ENCODE peak calls at places on chromosomes 16 and 17, in five cellular contexts. A, F, G, C and U are unnamed samples.

GRCh38 chr17:27630607-27631408 is at the start of gene LGALS9:
- DNase-seq in A (no peak), F (peak; percentile 43), G (no peak), C (peak; percentile 44), U (no peak)

GRCh38 chr17:36463916-36464764 is 22.3 kb upstream of the ZNHIT3 start:
- DNase-seq in A (no peak), F (peak; percentile 52), G (peak; percentile 85), C (no peak), U (no peak)

GRCh38 chr17:8939496-8940334 is 25.8 kb downstream of the PIK3R5 start:
- DNase-seq in A (no peak), F (no peak), G (no peak), C (no peak), U (no peak)

GRCh38 chr16:15866451-15866850 is 9.6 kb upstream of the MYH11 start:
- DNase-seq in A (no peak), F (no peak), G (no peak), C (no peak), U (no peak)

GRCh38 chr16:71572497-71573116 is 4.3 kb downstream of the TAT start:
- DNase-seq in A (no peak), F (no peak), G (no peak), C (no peak), U (no peak)

GRCh38 chr16:30541502-30542329 is 7.1 kb upstream of the ZNF747 start:
- DNase-seq in A (no peak), F (no peak), G (peak; percentile 59), C (no peak), U (no peak)

GRCh38 chr16:740459-740763 is 386 bp downstream of the CIAO3 start:
- DNase-seq in A (no peak), F (no peak), G (no peak), C (no peak), U (no peak)

GRCh38 chr17:31433091-31433790 is 41.8 kb downstream of the RAB11FIP4 start:
- DNase-seq in A (no peak), F (no peak), G (no peak), C (peak; percentile 25), U (peak; percentile 36)

GRCh38 chr16:13453325-13453724 is 466.6 kb upstream of the ERCC4 start:
- DNase-seq in A (no peak), F (no peak), G (peak; percentile 11), C (no peak), U (no peak)

GRCh38 chr16:29790949-29791844 is 646 bp downstream of the KIF22 start:
- DNase-seq in A (no peak), F (no peak), G (no peak), C (no peak), U (no peak)

GRCh38 chr16:2842340-2843000 is 12.4 kb downstream of the ZG16B start:
- DNase-seq in A (no peak), F (peak; percentile 66), G (peak; percentile 14), C (peak; percentile 65), U (peak; percentile 43)

GRCh38 chr16:66487580-66488235 is 60.6 kb downstream of the BEAN1 start:
- DNase-seq in A (no peak), F (no peak), G (no peak), C (no peak), U (no peak)

GRCh38 chr17:4610162-4610561 is 25.8 kb downstream of the SMTNL2 start:
- DNase-seq in A (no peak), F (no peak), G (no peak), C (no peak), U (no peak)

GRCh38 chr16:85390511-85391174 is 222.5 kb upstream of the GSE1 start:
- DNase-seq in A (peak; percentile 95), F (peak; percentile 91), G (no peak), C (no peak), U (no peak)

GRCh38 chr17:10698116-10698818 is 873 bp downstream of the ADPRM start:
- DNase-seq in A (no peak), F (no peak), G (no peak), C (no peak), U (no peak)

GRCh38 chr16:67910162-67910561 is 17.1 kb downstream of the PSKH1 start:
- DNase-seq in A (no peak), F (no peak), G (no peak), C (no peak), U (no peak)

GRCh38 chr16:31108035-31108793 is at the start of gene BCKDK:
- DNase-seq in A (no peak), F (peak; percentile 85), G (peak; percentile 74), C (peak; percentile 33), U (no peak)

GRCh38 chr17:57898487-57899311 is 48.9 kb upstream of the MRPS23 start:
- DNase-seq in A (peak; percentile 80), F (peak; percentile 91), G (peak; percentile 93), C (no peak), U (no peak)

GRCh38 chr17:30101686-30102390 is 14.8 kb upstream of the NSRP1 start:
- DNase-seq in A (no peak), F (no peak), G (no peak), C (no peak), U (no peak)

GRCh38 chr17:835263-835662 is 53.1 kb downstream of the MRM3 start:
- DNase-seq in A (no peak), F (no peak), G (peak; percentile 35), C (no peak), U (no peak)

GRCh38 chr17:39679521-39680192 is 8.2 kb downstream of the PGAP3 start:
- DNase-seq in A (no peak), F (peak; percentile 73), G (no peak), C (peak; percentile 32), U (peak; percentile 21)

GRCh38 chr17:37844158-37844976 is 79.8 kb upstream of the TBC1D3K start:
- DNase-seq in A (no peak), F (peak; percentile 58), G (peak; percentile 53), C (peak; percentile 24), U (no peak)

GRCh38 chr17:63086483-63087185 is 120.6 kb downstream of the TANC2 start:
- DNase-seq in A (no peak), F (no peak), G (no peak), C (no peak), U (no peak)

GRCh38 chr16:30805370-30806169 is 18.6 kb upstream of the ZNF629 start:
- DNase-seq in A (peak; percentile 88), F (peak; percentile 91), G (peak; percentile 92), C (peak; percentile 39), U (peak; percentile 38)

GRCh38 chr16:27676807-27677206 is 126.9 kb downstream of the KATNIP start:
- DNase-seq in A (no peak), F (no peak), G (no peak), C (no peak), U (no peak)

GRCh38 chr16:7315813-7316212 is 16.8 kb upstream of the RBFOX1 start:
- DNase-seq in A (no peak), F (no peak), G (no peak), C (no peak), U (no peak)

GRCh38 chr17:1003972-1004768 is 7.2 kb downstream of the TIMM22 start:
- DNase-seq in A (no peak), F (no peak), G (no peak), C (no peak), U (no peak)

GRCh38 chr17:1004769-1005295 is 7.9 kb downstream of the TIMM22 start:
- DNase-seq in A (no peak), F (no peak), G (no peak), C (no peak), U (no peak)

DNA sequence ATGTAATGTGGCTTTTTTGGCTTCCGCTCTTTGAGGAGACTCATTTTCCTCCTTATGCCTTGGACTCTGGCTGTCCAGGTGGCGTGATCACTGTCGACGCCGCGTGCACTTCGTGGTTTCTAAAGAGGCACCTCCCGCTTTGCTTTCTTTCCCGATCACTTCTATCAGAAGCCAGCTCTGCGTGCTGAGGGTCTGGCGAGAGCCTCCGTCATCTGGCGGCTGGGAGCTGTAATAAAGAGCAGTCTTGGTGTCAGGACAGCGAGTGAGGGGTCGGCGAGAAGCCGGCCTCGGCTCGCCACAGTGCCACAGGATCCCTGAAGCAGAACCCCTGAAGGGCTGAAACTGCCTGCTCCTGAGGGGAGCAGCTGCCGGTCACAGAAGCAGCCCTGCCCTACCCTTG is 7.4 kb downstream of the ZNF750 start:
- DNase-seq in A (no peak), F (no peak), G (no peak), C (no peak), U (no peak)
- H3K4me3 ChIP-seq in A (peak overlapping the region; percentile 13), F (no peak overlapping the region), G (no peak overlapping the region), C (no peak overlapping the region), U (no peak overlapping the region)

DNA sequence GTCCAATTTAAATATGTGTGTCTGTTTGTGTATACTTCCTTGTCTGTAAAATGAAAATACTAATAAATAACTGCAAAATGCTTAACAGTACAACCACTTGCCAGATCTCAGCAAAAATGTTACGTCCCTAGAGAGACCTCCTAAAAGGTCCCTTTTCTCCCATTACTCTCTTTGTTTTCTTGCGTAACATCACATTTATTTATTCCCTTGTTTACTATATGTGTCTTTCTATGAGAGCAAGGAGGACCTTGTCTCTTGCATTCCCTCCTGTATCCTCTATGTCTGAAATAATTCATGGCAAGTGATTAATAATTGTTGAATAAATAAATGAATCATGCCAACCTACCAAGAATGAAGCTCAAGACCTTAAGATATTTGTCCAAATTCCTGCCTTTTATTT is 1.9 kb downstream of the ACSM3 start:
- DNase-seq in A (no peak), F (no peak), G (no peak), C (no peak), U (no peak)
- H3K4me3 ChIP-seq in A (no peak overlapping the region), F (no peak overlapping the region), G (no peak overlapping the region), C (no peak overlapping the region), U (no peak overlapping the region)

DNA sequence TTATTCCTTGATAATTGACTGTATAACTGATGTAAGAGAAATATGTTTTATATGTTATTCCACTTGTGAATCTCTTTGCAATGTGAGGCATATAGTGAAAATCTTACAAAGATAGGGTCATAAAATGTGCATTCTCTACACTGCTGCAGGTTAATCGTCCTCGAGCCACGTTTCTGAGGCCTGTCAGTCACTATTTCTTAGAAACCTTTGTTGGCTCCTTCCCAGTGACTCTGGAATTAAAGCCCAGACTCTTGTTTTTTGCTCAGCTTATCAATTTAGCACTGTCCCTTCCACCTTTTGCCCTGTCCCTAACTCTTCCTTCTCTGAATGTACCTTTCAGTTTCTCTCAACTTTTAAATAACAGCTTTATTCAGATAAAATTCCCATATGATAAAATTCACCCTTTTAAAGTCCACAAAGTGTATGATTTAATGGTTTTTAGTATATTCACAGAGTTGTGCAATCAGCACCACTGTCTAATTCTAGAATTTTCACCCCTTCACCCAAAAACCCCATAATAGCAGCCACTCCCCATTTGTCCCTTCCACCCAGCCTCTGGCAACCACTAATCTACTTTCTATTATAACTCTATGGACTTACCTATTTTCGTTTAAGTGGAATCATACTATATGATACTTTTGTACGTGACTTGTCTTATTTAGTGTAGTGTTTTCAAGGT is 8.6 kb downstream of the TNRC6A start:
- DNase-seq in A (no peak), F (no peak), G (no peak), C (no peak), U (no peak)
- H3K4me3 ChIP-seq in A (no peak overlapping the region), F (no peak overlapping the region), G (no peak overlapping the region), C (no peak overlapping the region), U (no peak overlapping the region)

DNA sequence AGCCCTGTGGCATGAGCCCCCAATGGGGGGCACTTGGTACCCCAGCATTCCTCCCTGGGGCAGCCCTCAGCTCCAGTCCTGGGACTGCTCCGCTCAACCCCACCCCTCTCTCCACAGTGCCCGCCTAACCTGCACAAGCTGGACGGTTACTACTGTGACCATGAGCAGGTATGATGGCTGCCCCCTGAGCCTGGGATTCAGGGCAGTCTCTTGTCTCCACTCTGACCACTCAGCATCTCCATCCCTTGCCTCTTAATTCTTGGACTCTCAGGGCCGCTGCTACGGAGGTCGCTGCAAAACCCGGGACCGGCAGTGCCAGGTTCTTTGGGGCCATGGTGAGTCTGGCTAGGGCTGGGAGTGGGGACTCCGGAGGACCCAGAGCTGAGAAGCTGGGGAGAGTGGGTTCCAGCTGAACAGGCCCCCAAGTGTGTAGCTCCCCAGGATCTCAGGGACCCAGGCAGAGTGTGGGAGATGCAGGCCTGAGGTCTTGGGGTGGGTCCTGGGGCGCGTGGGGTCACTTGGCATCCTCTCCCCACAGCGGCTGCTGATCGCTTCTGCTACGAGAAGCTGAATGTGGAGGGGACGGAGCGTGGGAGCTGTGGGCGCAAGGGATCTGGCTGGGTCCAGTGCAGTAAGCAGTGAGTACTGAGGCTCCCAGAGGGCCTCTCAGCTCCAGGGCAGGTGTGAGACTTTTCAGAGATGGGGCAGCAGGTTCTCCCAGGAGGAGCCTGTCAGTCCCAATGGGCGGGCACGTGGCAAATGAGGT is 18.0 kb downstream of the ADAM11 start:
- DNase-seq in A (no peak), F (no peak), G (no peak), C (no peak), U (no peak)
- H3K4me3 ChIP-seq in A (no peak overlapping the region), F (no peak overlapping the region), G (no peak overlapping the region), C (no peak overlapping the region), U (no peak overlapping the region)